ENCODE peak calls at places on chromosomes 5 and 9, in seven cellular contexts. W, A, P, R, V, X and K are unnamed samples.

GRCh38 chr5:59123595-59124561 is 541.0 kb downstream of the RAB3C start:
- DNase-seq in A (no peak), R (no peak), W (peak), X (no peak), V (no peak), P (no peak), K (no peak)

GRCh38 chr5:28305891-28306290 is 1267.5 kb upstream of the CDH9 start:
- DNase-seq in V (no peak), R (no peak), W (no peak), X (no peak), A (no peak), P (no peak), K (no peak)

GRCh38 chr5:61332891-61333350 is 863 bp downstream of the ZSWIM6 start:
- DNase-seq in A (peak), W (no peak), V (no peak), R (peak), X (peak), P (peak), K (peak)

GRCh38 chr5:138789771-138790242 is 36.6 kb downstream of the CTNNA1 start:
- DNase-seq in X (peak), A (peak), R (no peak), P (peak), V (peak), W (no peak), K (peak)

GRCh38 chr9:76403352-76403751 is 9.1 kb upstream of the RFK start:
- DNase-seq in V (peak), W (peak), R (no peak), X (peak), P (peak), A (peak), K (peak)

GRCh38 chr9:19192213-19193028 is 38.1 kb upstream of the DENND4C start:
- DNase-seq in W (no peak), R (no peak), P (no peak), A (no peak), X (no peak), V (no peak), K (no peak)

GRCh38 chr9:129482521-129483466 is 138.1 kb downstream of the C9orf50 start:
- DNase-seq in R (no peak), A (peak), V (no peak), P (no peak), X (peak), W (no peak), K (no peak)

GRCh38 chr5:78287833-78288232 is 6.7 kb downstream of the AP3B1 start:
- DNase-seq in X (no peak), W (no peak), R (no peak), V (no peak), A (no peak), P (no peak), K (no peak)

GRCh38 chr5:179387151-179388110 is 42.2 kb upstream of the ADAMTS2 start:
- DNase-seq in P (no peak), V (no peak), W (no peak), X (no peak), A (no peak), R (peak), K (no peak)

GRCh38 chr5:102288630-102289029 is 7.5 kb downstream of the SLCO4C1 start:
- DNase-seq in R (no peak), A (no peak), P (no peak), X (no peak), V (no peak), W (no peak), K (no peak)

GRCh38 chr9:112664541-112664940 is 53.4 kb downstream of the INIP start:
- DNase-seq in P (no peak), A (no peak), V (no peak), W (no peak), R (no peak), X (no peak), K (no peak)

GRCh38 chr5:39426136-39426535 is 1.4 kb upstream of the DAB2 start:
- DNase-seq in A (no peak), X (no peak), R (no peak), P (no peak), W (no peak), V (no peak), K (no peak)

GRCh38 chr9:98150726-98151125 is 31.7 kb upstream of the TRIM14 start:
- DNase-seq in W (no peak), R (no peak), P (no peak), V (no peak), X (no peak), A (no peak), K (no peak)

GRCh38 chr9:129316281-129317030 is 138.4 kb upstream of the IER5L start:
- DNase-seq in W (no peak), X (no peak), P (no peak), V (no peak), A (no peak), R (no peak), K (no peak)

GRCh38 chr5:103119067-103119764 is 722 bp downstream of the GIN1 start:
- DNase-seq in R (no peak), A (peak), X (peak), W (peak), P (no peak), V (peak), K (no peak)

GRCh38 chr9:121885345-121885901 is 207.7 kb downstream of the TTLL11 start:
- DNase-seq in W (no peak), R (no peak), P (no peak), V (no peak), X (no peak), A (no peak), K (no peak)

GRCh38 chr9:134391319-134392231 is 65.3 kb downstream of the RXRA start:
- DNase-seq in X (no peak), A (no peak), W (peak), R (no peak), V (no peak), P (peak), K (peak)

GRCh38 chr5:56513141-56513540 is 280.0 kb upstream of the ANKRD55 start:
- DNase-seq in R (no peak), V (no peak), X (no peak), W (no peak), P (no peak), A (no peak), K (no peak)

GRCh38 chr9:69165581-69165980 is 8.5 kb upstream of the TJP2 start:
- DNase-seq in P (no peak), X (no peak), V (no peak), A (no peak), W (no peak), R (no peak), K (no peak)

GRCh38 chr9:135015986-135016640 is 71.4 kb upstream of the OLFM1 start:
- DNase-seq in W (no peak), A (no peak), R (no peak), P (no peak), X (no peak), V (no peak), K (no peak)

GRCh38 chr5:153358315-153358976 is 132.0 kb upstream of the GRIA1 start:
- DNase-seq in W (peak), X (no peak), R (no peak), V (no peak), P (no peak), A (no peak), K (no peak)

GRCh38 chr9:81028504-81028903 is 660.8 kb downstream of the TLE1 start:
- DNase-seq in P (no peak), V (peak), X (no peak), A (no peak), W (no peak), R (no peak), K (no peak)

GRCh38 chr9:134442486-134443168 is 116.4 kb downstream of the RXRA start:
- DNase-seq in W (no peak), X (no peak), R (no peak), V (no peak), P (no peak), A (peak), K (no peak)

GRCh38 chr9:135971892-135972291 is 10.7 kb upstream of the UBAC1 start:
- DNase-seq in R (peak), A (no peak), W (no peak), P (peak), V (peak), X (peak), K (no peak)

GRCh38 chr5:82396871-82397514 is 118.8 kb upstream of the RPS23 start:
- DNase-seq in A (peak), V (peak), P (no peak), R (no peak), W (no peak), X (peak), K (no peak)

GRCh38 chr5:124030043-124030461 is 518.1 kb downstream of the CSNK1G3 start:
- DNase-seq in X (no peak), V (no peak), A (peak), W (no peak), P (no peak), R (no peak), K (no peak)

GRCh38 chr9:114224247-114224610 is 68.9 kb downstream of the COL27A1 start:
- DNase-seq in X (no peak), A (no peak), P (no peak), V (peak), W (no peak), R (no peak), K (no peak)

GRCh38 chr9:133331641-133332380 is 4.2 kb downstream of the SURF6 start:
- DNase-seq in V (no peak), R (no peak), X (no peak), A (no peak), W (no peak), P (no peak), K (no peak)

GRCh38 chr5:137036630-137037029 is 462.5 kb downstream of the SPOCK1 start:
- DNase-seq in W (no peak), V (no peak), R (no peak), X (no peak), A (no peak), P (no peak), K (no peak)

GRCh38 chr9:129569506-129570449 is 51.1 kb downstream of the C9orf50 start:
- DNase-seq in R (peak), V (peak), P (no peak), W (no peak), X (peak), A (peak), K (no peak)

GRCh38 chr9:100505564-100506159 is 32.7 kb downstream of the TMEFF1 start:
- DNase-seq in P (peak), X (peak), R (peak), A (peak), V (peak), W (peak), K (peak)
- TF ChIP-seq TAF1 in P (no peak), X (no peak), R (no peak), A (no peak), V (no peak), W (no peak), K (no peak)

GRCh38 chr9:38017149-38017884 is 51.7 kb downstream of the SHB start:
- DNase-seq in A (peak), W (no peak), R (peak), P (no peak), V (no peak), X (no peak), K (no peak)
- TF ChIP-seq TAF1 in A (no peak), W (no peak), R (no peak), P (no peak), V (no peak), X (no peak), K (no peak)

DNA sequence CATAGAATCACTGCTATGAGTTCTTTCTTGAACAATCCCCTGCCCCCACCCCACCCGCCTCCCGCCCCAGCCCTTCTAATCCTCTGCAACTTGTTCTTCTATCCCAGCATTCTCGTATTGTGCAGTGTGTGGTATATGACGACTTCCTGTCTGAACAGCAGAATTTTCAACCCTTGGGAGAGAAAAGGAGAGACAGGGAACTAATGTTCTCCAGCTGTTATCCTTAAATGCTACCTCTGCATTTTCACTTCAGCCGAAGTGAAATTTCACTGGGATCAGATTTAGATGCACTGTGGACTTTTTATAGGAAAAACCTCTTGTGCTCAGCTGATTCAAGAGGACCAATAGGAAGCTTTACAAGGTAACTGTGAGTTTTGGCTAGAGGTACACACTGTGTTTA is 2.2 kb downstream of the FBXL7 start:
- DNase-seq in A (no peak), X (no peak), P (no peak), V (no peak), W (no peak), R (no peak), K (no peak)
- TF ChIP-seq TAF1 in A (no peak), X (no peak), P (no peak), V (no peak), W (no peak), R (no peak), K (no peak)

GRCh38 chr5:115624994-115625393 is 842 bp downstream of the TMED7 start:
- DNase-seq in R (no peak), X (peak), W (no peak), A (no peak), V (peak), P (no peak), K (no peak)

GRCh38 chr5:115623632-115624031 is 2.2 kb downstream of the TMED7 start:
- DNase-seq in P (no peak), A (no peak), R (no peak), W (no peak), X (peak), V (no peak), K (no peak)

GRCh38 chr5:115616892-115617291 is 8.9 kb downstream of the TMED7 start:
- DNase-seq in X (no peak), A (no peak), R (no peak), P (no peak), W (no peak), V (no peak), K (no peak)

GRCh38 chr5:115625579-115626443 is at the start of gene TMED7:
- DNase-seq in X (peak), P (peak), R (peak), V (peak), A (peak), W (peak), K (peak)

GRCh38 chr5:115621365-115621900 is 4.4 kb downstream of the TMED7 start:
- DNase-seq in V (no peak), P (no peak), R (no peak), A (no peak), W (no peak), X (peak), K (no peak)
- TF ChIP-seq TAF1 in V (no peak), P (no peak), R (no peak), A (no peak), W (no peak), X (no peak), K (no peak)

GRCh38 chr9:89790542-89791109 is 185.8 kb downstream of the GADD45G start:
- DNase-seq in P (no peak), R (no peak), X (no peak), W (no peak), V (no peak), A (no peak), K (no peak)

GRCh38 chr9:89789922-89790510 is 185.2 kb downstream of the GADD45G start:
- DNase-seq in W (no peak), V (no peak), P (no peak), X (no peak), R (no peak), A (no peak), K (no peak)

GRCh38 chr9:89786650-89787049 is 181.8 kb downstream of the GADD45G start:
- DNase-seq in P (no peak), W (no peak), X (no peak), R (no peak), A (no peak), V (no peak), K (no peak)

GRCh38 chr9:89788457-89788856 is 183.6 kb downstream of the GADD45G start:
- DNase-seq in A (no peak), W (no peak), R (no peak), X (no peak), P (no peak), V (no peak), K (no peak)

GRCh38 chr9:89787595-89787994 is 182.8 kb downstream of the GADD45G start:
- DNase-seq in P (no peak), X (no peak), W (no peak), A (no peak), V (no peak), R (no peak), K (no peak)
- TF ChIP-seq TAF1 in P (no peak), X (no peak), W (no peak), A (no peak), V (no peak), R (no peak), K (no peak)

GRCh38 chr5:159734366-159734765 is 181.9 kb upstream of the ADRA1B start:
- DNase-seq in R (no peak), A (no peak), W (no peak), P (no peak), V (no peak), X (no peak), K (no peak)
- TF ChIP-seq TAF1 in R (no peak), A (no peak), W (no peak), P (no peak), V (no peak), X (no peak), K (no peak)

GRCh38 chr9:14423816-14424261 is 109.9 kb upstream of the NFIB start:
- DNase-seq in R (no peak), V (no peak), P (no peak), A (no peak), W (no peak), X (no peak), K (no peak)
- TF ChIP-seq TAF1 in R (no peak), V (no peak), P (no peak), A (no peak), W (no peak), X (no peak), K (no peak)

DNA sequence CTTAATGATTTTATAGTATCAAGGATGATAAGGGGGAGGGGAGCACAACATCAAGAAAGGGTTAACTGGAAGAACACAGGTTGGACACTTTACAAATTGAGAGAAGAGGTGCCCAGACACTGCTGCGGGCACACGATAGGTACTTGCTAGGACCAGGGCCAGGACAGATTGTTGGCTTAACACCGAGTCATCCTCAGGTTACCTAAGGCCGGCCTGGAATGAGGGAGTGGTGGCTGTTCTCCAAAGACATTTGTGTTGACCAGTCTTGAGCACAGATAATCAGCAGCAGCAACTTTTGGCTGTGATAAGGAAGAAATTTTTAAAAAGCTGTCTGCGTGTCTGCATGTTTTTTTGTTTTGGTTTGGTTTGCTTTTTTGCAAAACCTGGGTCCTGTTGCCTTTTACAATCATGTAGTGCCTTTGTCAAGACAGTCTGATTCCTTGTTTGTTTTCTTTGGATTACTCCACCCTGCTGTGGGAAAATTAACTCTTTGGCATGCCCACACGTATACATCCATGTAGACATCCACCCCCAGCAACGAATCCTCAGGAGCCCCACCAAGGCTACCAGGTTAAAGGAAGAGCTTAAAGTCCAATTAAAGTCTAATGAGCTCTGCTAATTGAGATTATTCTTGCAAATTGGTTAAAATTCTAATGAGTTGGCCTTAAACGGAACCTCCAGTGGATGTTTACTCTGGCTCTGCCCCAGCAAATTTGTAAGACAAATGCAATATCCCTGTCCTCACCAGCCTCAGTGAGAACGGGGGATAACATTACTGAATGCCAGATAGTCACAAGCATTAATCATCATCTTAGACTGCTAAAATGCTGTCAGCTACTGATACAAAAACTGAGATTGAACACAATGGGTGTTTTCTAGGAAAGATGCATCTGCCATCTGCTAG is 382.3 kb downstream of the ACTL7B start:
- DNase-seq in A (no peak), W (no peak), P (no peak), R (no peak), X (no peak), V (no peak), K (no peak)
- TF ChIP-seq TAF1 in A (no peak), W (no peak), P (no peak), R (no peak), X (no peak), V (no peak), K (no peak)

DNA sequence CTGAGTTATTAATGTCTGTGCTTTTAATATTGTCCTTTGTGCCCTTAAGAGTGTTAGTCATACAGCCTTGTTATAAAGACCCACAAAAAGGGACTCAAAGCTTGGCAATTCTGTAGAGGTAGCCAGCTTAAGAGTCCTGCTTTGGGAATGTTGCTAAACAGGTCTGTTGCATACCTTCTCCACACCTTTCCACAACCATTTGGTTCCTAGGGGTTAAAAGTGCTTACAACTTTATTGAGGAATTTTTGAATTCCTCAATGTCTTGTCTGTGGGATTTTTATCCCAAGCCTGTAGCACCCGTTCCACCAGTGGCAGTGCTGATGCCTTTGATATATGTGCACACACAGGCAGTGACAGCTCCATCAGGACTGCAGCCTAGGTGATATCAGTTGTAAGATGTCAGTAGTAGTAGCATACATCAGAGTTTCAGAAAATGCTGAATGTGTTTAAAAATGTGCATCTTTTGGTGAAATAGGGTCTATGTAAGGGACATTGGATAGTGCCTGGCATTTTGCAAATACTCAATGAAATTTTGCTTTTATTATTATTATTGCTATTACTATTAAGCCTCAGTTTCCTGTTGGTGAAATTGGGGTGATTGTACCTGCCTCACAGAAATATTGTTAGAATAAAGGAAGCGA is 68.5 kb downstream of the WWC1 start:
- DNase-seq in X (no peak), V (no peak), W (no peak), P (no peak), R (no peak), A (no peak), K (no peak)
- TF ChIP-seq TAF1 in X (no peak), V (no peak), W (no peak), P (no peak), R (no peak), A (no peak), K (no peak)